ENCODE peak calls at places on chromosome 12, in seven cellular contexts. D is IMR-90, A is mesendoderm, H is mesenchymal stem cell, K is neuronal stem cell, W is H1, N is trophoblast cell. B is an unnamed sample.

GRCh38 chr12:99257672-99258071 is 389.9 kb upstream of the GARIN6 start:
- DNase-seq in D (no peak), A (no peak), H (no peak), K (no peak), W (no peak), N (no peak), B (no peak)

GRCh38 chr12:30754750-30755394 is at the start of gene CAPRIN2:
- DNase-seq in D (peak), A (peak), H (peak), K (peak), W (peak), N (peak), B (peak)

GRCh38 chr12:107402041-107403022 is 283.3 kb upstream of the PWP1 start:
- DNase-seq in D (peak), A (peak), H (peak), K (peak), W (peak), N (peak), B (peak)

GRCh38 chr12:27576667-27577347 is 52.8 kb downstream of the PPFIBP1 start:
- DNase-seq in D (no peak), A (no peak), H (no peak), K (no peak), W (no peak), N (no peak), B (no peak)

GRCh38 chr12:20099395-20099976 is 268.9 kb upstream of the PDE3A start:
- DNase-seq in D (no peak), A (peak), H (no peak), K (no peak), W (no peak), N (no peak), B (no peak)

GRCh38 chr12:108613548-108613947 is 15.7 kb upstream of the TMEM119 start:
- DNase-seq in D (no peak), A (no peak), H (peak), K (no peak), W (no peak), N (no peak), B (no peak)

GRCh38 chr12:57491393-57492280 is 3.8 kb downstream of the MARS1 start:
- DNase-seq in D (no peak), A (peak), H (peak), K (no peak), W (no peak), N (no peak), B (no peak)

GRCh38 chr12:61654698-61655097 is 605.5 kb upstream of the USP15 start:
- DNase-seq in D (no peak), A (no peak), H (peak), K (no peak), W (no peak), N (no peak), B (no peak)

GRCh38 chr12:52539024-52539820 is 13.7 kb downstream of the KRT71 start:
- DNase-seq in D (peak), A (no peak), H (peak), K (no peak), W (no peak), N (no peak), B (no peak)

DNA sequence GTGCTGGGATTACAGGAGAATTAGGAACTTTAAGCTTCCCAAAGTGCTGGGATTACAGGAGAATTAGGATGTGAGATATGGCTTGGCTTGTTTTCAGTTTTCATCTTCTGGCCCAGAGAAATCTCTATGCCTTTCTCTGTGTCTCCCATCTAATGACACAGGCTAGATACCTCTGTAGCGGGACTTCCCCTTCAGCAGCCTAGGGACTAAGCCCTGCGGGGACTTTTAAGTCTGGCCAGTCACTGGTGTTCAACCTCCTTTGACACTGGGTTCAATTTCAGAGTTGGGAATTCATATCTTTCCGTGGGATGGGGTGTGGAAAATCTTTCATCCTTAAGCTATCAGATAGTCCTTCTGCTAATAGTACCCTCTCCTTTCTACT is 6.2 kb downstream of the RFC5 start:
- DNase-seq in D (no peak), A (no peak), H (no peak), K (no peak), W (no peak), N (no peak), B (no peak)
- H3K4ac ChIP-seq in D (no peak), A (no peak), H (no peak), K (no peak), W (no peak), N (no peak), B (no peak)

GRCh38 chr12:105485321-105485910 is 154.9 kb downstream of the C12orf75 start:
- DNase-seq in D (peak), A (peak), H (peak), K (no peak), W (no peak), N (peak), B (no peak)
- H3K18ac ChIP-seq in D (no peak), A (no peak), H (no peak), K (no peak), W (no peak), N (no peak), B (no peak)

GRCh38 chr12:65525501-65526141 is 247.1 kb downstream of the MSRB3 start:
- DNase-seq in D (peak), A (no peak), H (peak), K (no peak), W (no peak), N (peak), B (no peak)
- H3K4ac ChIP-seq in D (peak), A (no peak), H (peak), K (no peak), W (no peak), N (peak), B (no peak)

GRCh38 chr12:77107121-77107520 is 41.8 kb upstream of the E2F7 start:
- DNase-seq in D (no peak), A (no peak), H (no peak), K (no peak), W (no peak), N (no peak), B (no peak)

GRCh38 chr12:77102691-77103090 is 37.3 kb upstream of the E2F7 start:
- DNase-seq in D (peak), A (no peak), H (peak), K (no peak), W (no peak), N (peak), B (no peak)

GRCh38 chr12:77102123-77102522 is 36.8 kb upstream of the E2F7 start:
- DNase-seq in D (no peak), A (no peak), H (no peak), K (no peak), W (no peak), N (no peak), B (no peak)

GRCh38 chr12:77104792-77105191 is 39.4 kb upstream of the E2F7 start:
- DNase-seq in D (peak), A (peak), H (peak), K (no peak), W (no peak), N (no peak), B (no peak)

DNA sequence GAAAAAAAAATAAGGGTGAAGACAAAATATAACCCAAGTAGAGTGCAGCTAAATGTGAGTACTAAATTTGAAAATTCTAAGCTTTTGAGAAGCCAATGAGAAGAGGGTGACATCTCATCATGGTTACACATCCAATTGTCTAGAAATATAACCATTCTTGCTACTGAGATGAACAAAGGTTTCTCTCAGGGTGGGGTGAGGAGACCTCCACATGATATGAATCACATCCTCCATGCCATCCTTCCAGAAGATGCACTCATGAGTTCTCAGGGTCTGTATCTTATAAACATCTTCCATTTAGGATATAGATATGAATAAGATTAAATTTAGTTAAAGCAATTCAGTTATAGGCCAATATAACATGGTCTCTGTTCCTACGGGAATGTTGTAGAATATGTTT is 38.9 kb upstream of the E2F7 start:
- DNase-seq in D (peak), A (no peak), H (no peak), K (no peak), W (no peak), N (no peak), B (no peak)
- H3K18ac ChIP-seq in D (peak), A (no peak), H (no peak), K (no peak), W (no peak), N (no peak), B (no peak)

GRCh38 chr12:161823-162222 is 52.1 kb downstream of the SLC6A12 start:
- DNase-seq in D (no peak), A (no peak), H (no peak), K (no peak), W (no peak), N (no peak), B (no peak)
- H3K4ac ChIP-seq in D (no peak), A (no peak), H (no peak), K (no peak), W (no peak), N (no peak), B (no peak)

GRCh38 chr12:95724767-95725166 is 65.8 kb downstream of the NTN4 start:
- DNase-seq in D (no peak), A (no peak), H (no peak), K (no peak), W (no peak), N (peak), B (no peak)

GRCh38 chr12:95726903-95727302 is 63.7 kb downstream of the NTN4 start:
- DNase-seq in D (no peak), A (no peak), H (no peak), K (no peak), W (no peak), N (no peak), B (no peak)

GRCh38 chr12:95731519-95731958 is 59.0 kb downstream of the NTN4 start:
- DNase-seq in D (no peak), A (no peak), H (no peak), K (no peak), W (no peak), N (no peak), B (no peak)

GRCh38 chr12:95733156-95733825 is 57.3 kb downstream of the NTN4 start:
- DNase-seq in D (peak), A (no peak), H (peak), K (no peak), W (no peak), N (no peak), B (no peak)

DNA sequence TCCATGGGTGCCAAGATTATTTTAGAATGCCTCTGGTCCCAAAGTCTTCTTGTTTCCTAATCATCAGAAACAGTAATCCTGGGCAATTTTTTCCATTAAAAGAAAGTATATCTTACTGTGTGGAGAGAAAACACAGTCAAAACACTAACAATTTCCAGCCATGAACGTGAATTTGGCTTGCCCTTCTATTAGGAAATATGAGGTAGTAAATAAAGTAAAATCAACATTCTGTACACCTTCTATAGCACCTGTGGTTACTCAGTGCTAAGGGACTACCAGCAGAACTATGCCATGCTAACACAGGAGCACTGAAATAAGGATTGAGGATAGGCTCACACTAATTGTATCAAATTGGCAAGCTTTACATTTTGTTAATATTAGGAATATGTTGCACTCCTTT is 60.1 kb downstream of the NTN4 start:
- DNase-seq in D (no peak), A (no peak), H (no peak), K (no peak), W (no peak), N (no peak), B (no peak)
- H3K18ac ChIP-seq in D (no peak), A (no peak), H (no peak), K (no peak), W (no peak), N (no peak), B (no peak)